ENCODE peak calls at places on chromosomes 11 and 22, in four cellular contexts. One of them, this sample, is unnamed.
A peak's percentile ranks its signal among the peaks of the same experiment; 100 is the strongest.

GRCh38 chr11:114280696-114281095 is 15.5 kb upstream of the NNMT start:
- DNase-seq in MV-4-11: no peak
- DNase-seq in right lobe of liver: peak; percentile 79
- DNase-seq in stimulated activated naive CD8-positive, alpha-beta T cell treated with anti-CD3 and anti-CD28 coated beads, Interleukin-15, Interleukin-2, amounts not matched to agents 100 U/mL and 50 U/mL, for 24 hours: peak; percentile 17
- DNase-seq in this sample: peak; percentile 72

GRCh38 chr22:20761536-20761935 is 12.4 kb upstream of the SERPIND1 start:
- DNase-seq in MV-4-11: no peak
- DNase-seq in stimulated activated naive CD8-positive, alpha-beta T cell treated with anti-CD3 and anti-CD28 coated beads, Interleukin-15, Interleukin-2, amounts not matched to agents 100 U/mL and 50 U/mL, for 24 hours: no peak
- DNase-seq in right lobe of liver: no peak
- DNase-seq in this sample: no peak

GRCh38 chr22:43465291-43466015 is 53.6 kb downstream of the MPPED1 start:
- DNase-seq in stimulated activated naive CD8-positive, alpha-beta T cell treated with anti-CD3 and anti-CD28 coated beads, Interleukin-15, Interleukin-2, amounts not matched to agents 100 U/mL and 50 U/mL, for 24 hours: no peak
- DNase-seq in right lobe of liver: no peak
- DNase-seq in MV-4-11: no peak
- DNase-seq in this sample: no peak

GRCh38 chr22:37996515-37997246 is 12.3 kb upstream of the SOX10 start:
- DNase-seq in MV-4-11: no peak
- DNase-seq in right lobe of liver: no peak
- DNase-seq in stimulated activated naive CD8-positive, alpha-beta T cell treated with anti-CD3 and anti-CD28 coated beads, Interleukin-15, Interleukin-2, amounts not matched to agents 100 U/mL and 50 U/mL, for 24 hours: no peak
- DNase-seq in this sample: no peak

GRCh38 chr22:43269325-43270040 is 73.7 kb downstream of the SCUBE1 start:
- DNase-seq in right lobe of liver: no peak
- DNase-seq in MV-4-11: no peak
- DNase-seq in stimulated activated naive CD8-positive, alpha-beta T cell treated with anti-CD3 and anti-CD28 coated beads, Interleukin-15, Interleukin-2, amounts not matched to agents 100 U/mL and 50 U/mL, for 24 hours: no peak
- DNase-seq in this sample: no peak

GRCh38 chr11:62144641-62145255 is 20.9 kb downstream of the INCENP start:
- DNase-seq in stimulated activated naive CD8-positive, alpha-beta T cell treated with anti-CD3 and anti-CD28 coated beads, Interleukin-15, Interleukin-2, amounts not matched to agents 100 U/mL and 50 U/mL, for 24 hours: no peak
- DNase-seq in MV-4-11: no peak
- DNase-seq in right lobe of liver: no peak
- DNase-seq in this sample: peak; percentile 48

GRCh38 chr11:132357811-132358572 is 987.6 kb downstream of the NTM start:
- DNase-seq in stimulated activated naive CD8-positive, alpha-beta T cell treated with anti-CD3 and anti-CD28 coated beads, Interleukin-15, Interleukin-2, amounts not matched to agents 100 U/mL and 50 U/mL, for 24 hours: no peak
- DNase-seq in MV-4-11: peak; percentile 41
- DNase-seq in right lobe of liver: no peak
- DNase-seq in this sample: no peak

GRCh38 chr11:10155793-10156490 is 138.1 kb downstream of the SBF2 start:
- DNase-seq in right lobe of liver: no peak
- DNase-seq in stimulated activated naive CD8-positive, alpha-beta T cell treated with anti-CD3 and anti-CD28 coated beads, Interleukin-15, Interleukin-2, amounts not matched to agents 100 U/mL and 50 U/mL, for 24 hours: no peak
- DNase-seq in MV-4-11: no peak
- DNase-seq in this sample: no peak

GRCh38 chr22:19820880-19821522 is 33.7 kb downstream of the GNB1L start:
- DNase-seq in right lobe of liver: peak; percentile 38
- DNase-seq in stimulated activated naive CD8-positive, alpha-beta T cell treated with anti-CD3 and anti-CD28 coated beads, Interleukin-15, Interleukin-2, amounts not matched to agents 100 U/mL and 50 U/mL, for 24 hours: no peak
- DNase-seq in MV-4-11: no peak
- DNase-seq in this sample: no peak

GRCh38 chr11:16293204-16293681 is 63.1 kb downstream of the SOX6 start:
- DNase-seq in right lobe of liver: no peak
- DNase-seq in stimulated activated naive CD8-positive, alpha-beta T cell treated with anti-CD3 and anti-CD28 coated beads, Interleukin-15, Interleukin-2, amounts not matched to agents 100 U/mL and 50 U/mL, for 24 hours: no peak
- DNase-seq in MV-4-11: no peak
- DNase-seq in this sample: no peak

GRCh38 chr11:2258501-2259465 is 11.6 kb downstream of the ASCL2 start:
- DNase-seq in stimulated activated naive CD8-positive, alpha-beta T cell treated with anti-CD3 and anti-CD28 coated beads, Interleukin-15, Interleukin-2, amounts not matched to agents 100 U/mL and 50 U/mL, for 24 hours: no peak
- DNase-seq in MV-4-11: no peak
- DNase-seq in right lobe of liver: no peak
- DNase-seq in this sample: peak; percentile 48

GRCh38 chr11:57874981-57875380 is 113.4 kb downstream of the CTNND1 start:
- DNase-seq in right lobe of liver: no peak
- DNase-seq in stimulated activated naive CD8-positive, alpha-beta T cell treated with anti-CD3 and anti-CD28 coated beads, Interleukin-15, Interleukin-2, amounts not matched to agents 100 U/mL and 50 U/mL, for 24 hours: no peak
- DNase-seq in MV-4-11: no peak
- DNase-seq in this sample: no peak

GRCh38 chr22:48192071-48192470 is 1429.6 kb downstream of the TBC1D22A start:
- DNase-seq in right lobe of liver: no peak
- DNase-seq in MV-4-11: no peak
- DNase-seq in stimulated activated naive CD8-positive, alpha-beta T cell treated with anti-CD3 and anti-CD28 coated beads, Interleukin-15, Interleukin-2, amounts not matched to agents 100 U/mL and 50 U/mL, for 24 hours: no peak
- DNase-seq in this sample: no peak

GRCh38 chr11:73795925-73796632 is 8.4 kb downstream of the MRPL48 start:
- DNase-seq in MV-4-11: no peak
- DNase-seq in right lobe of liver: no peak
- DNase-seq in stimulated activated naive CD8-positive, alpha-beta T cell treated with anti-CD3 and anti-CD28 coated beads, Interleukin-15, Interleukin-2, amounts not matched to agents 100 U/mL and 50 U/mL, for 24 hours: no peak
- DNase-seq in this sample: no peak

GRCh38 chr11:14095882-14096281 is 133.4 kb downstream of the SPON1 start:
- DNase-seq in stimulated activated naive CD8-positive, alpha-beta T cell treated with anti-CD3 and anti-CD28 coated beads, Interleukin-15, Interleukin-2, amounts not matched to agents 100 U/mL and 50 U/mL, for 24 hours: no peak
- DNase-seq in right lobe of liver: no peak
- DNase-seq in MV-4-11: no peak
- DNase-seq in this sample: no peak

GRCh38 chr11:11979487-11980117 is 28.8 kb downstream of the DKK3 start:
- DNase-seq in MV-4-11: no peak
- DNase-seq in right lobe of liver: no peak
- DNase-seq in stimulated activated naive CD8-positive, alpha-beta T cell treated with anti-CD3 and anti-CD28 coated beads, Interleukin-15, Interleukin-2, amounts not matched to agents 100 U/mL and 50 U/mL, for 24 hours: no peak
- DNase-seq in this sample: peak; percentile 37

GRCh38 chr22:27937453-27937852 is 18.4 kb upstream of the PITPNB start:
- DNase-seq in right lobe of liver: no peak
- DNase-seq in MV-4-11: no peak
- DNase-seq in stimulated activated naive CD8-positive, alpha-beta T cell treated with anti-CD3 and anti-CD28 coated beads, Interleukin-15, Interleukin-2, amounts not matched to agents 100 U/mL and 50 U/mL, for 24 hours: no peak
- DNase-seq in this sample: no peak

GRCh38 chr11:129148487-129148886 is 43.6 kb downstream of the ARHGAP32 start:
- DNase-seq in MV-4-11: no peak
- DNase-seq in right lobe of liver: no peak
- DNase-seq in stimulated activated naive CD8-positive, alpha-beta T cell treated with anti-CD3 and anti-CD28 coated beads, Interleukin-15, Interleukin-2, amounts not matched to agents 100 U/mL and 50 U/mL, for 24 hours: no peak
- DNase-seq in this sample: no peak